ENCODE peak calls at places on chromosome 12, in six cellular contexts. S is CD8-positive, alpha-beta T cell; K is ascending aorta; J is mammary epithelial cell; O is heart right ventricle; G is psoas muscle. V is an unnamed sample.

GRCh38 chr12:15856097-15856982 is 25.8 kb upstream of the STRAP start:
- DNase-seq in S (peak; percentile 15), K (peak; percentile 77), J (peak; percentile 41), O (peak; percentile 62), G (no peak), V (peak; percentile 32)

GRCh38 chr12:131882804-131883520 is 11.5 kb upstream of the ULK1 start:
- DNase-seq in S (no peak), K (no peak), J (no peak), O (no peak), G (no peak), V (no peak)

GRCh38 chr12:95790025-95790911 is at the start of gene NTN4:
- DNase-seq in S (no peak), K (peak; percentile 78), J (peak; percentile 54), O (peak; percentile 42), G (peak; percentile 69), V (peak; percentile 28)

GRCh38 chr12:4918950-4919660 is 9.4 kb downstream of the KCNA1 start:
- DNase-seq in S (no peak), K (no peak), J (no peak), O (no peak), G (no peak), V (no peak)

GRCh38 chr12:53466640-53467039 is 14.7 kb downstream of the PCBP2 start:
- DNase-seq in S (no peak), K (no peak), J (peak; percentile 49), O (no peak), G (no peak), V (no peak)

GRCh38 chr12:6067152-6067916 is 57.1 kb downstream of the VWF start:
- DNase-seq in S (no peak), K (no peak), J (no peak), O (peak; percentile 60), G (no peak), V (peak; percentile 56)

GRCh38 chr12:109758406-109759075 is 44.9 kb downstream of the FAM222A start:
- DNase-seq in S (no peak), K (peak; percentile 50), J (no peak), O (no peak), G (peak; percentile 25), V (no peak)

GRCh38 chr12:130074661-130075406 is 87.4 kb upstream of the FZD10 start:
- DNase-seq in S (no peak), K (no peak), J (no peak), O (no peak), G (no peak), V (no peak)

GRCh38 chr12:21972055-21972454 is 30.8 kb upstream of the ABCC9 start:
- DNase-seq in S (no peak), K (no peak), J (no peak), O (no peak), G (no peak), V (no peak)

GRCh38 chr12:26317942-26318565 is 122.7 kb downstream of the SSPN start:
- DNase-seq in S (no peak), K (no peak), J (peak; percentile 98), O (no peak), G (no peak), V (peak; percentile 63)

GRCh38 chr12:70044170-70044569 is 199.1 kb upstream of the CNOT2 start:
- DNase-seq in S (no peak), K (no peak), J (no peak), O (no peak), G (no peak), V (no peak)

DNA sequence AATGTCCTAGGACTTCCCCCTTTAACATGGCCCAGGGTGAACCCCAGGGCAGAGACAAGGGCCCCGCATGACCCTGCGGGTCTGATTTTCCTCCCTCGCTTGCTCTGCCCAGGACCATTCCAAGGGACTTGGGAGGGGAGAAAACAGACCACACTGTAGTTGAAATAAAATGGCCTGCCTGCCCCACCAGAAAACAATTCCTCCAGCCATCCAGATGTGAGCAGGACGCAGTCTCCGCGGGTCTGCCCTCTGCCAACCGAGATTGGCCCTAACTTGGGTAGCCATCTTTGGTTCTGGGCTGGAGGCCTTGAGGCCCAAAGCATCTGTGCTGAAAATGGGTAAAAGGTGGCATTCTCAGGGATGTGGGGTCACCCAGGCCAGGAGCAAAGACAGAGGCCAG is 75.5 kb downstream of the RFLNA start:
- DNase-seq in S (no peak), K (no peak), J (no peak), O (no peak), G (no peak), V (no peak)
- H3K27ac ChIP-seq in S (no peak overlapping the region), K (peak overlapping the region; percentile 83), J (no peak overlapping the region), O (peak overlapping the region; percentile 90), G (peak overlapping the region; percentile 95), V (peak overlapping the region; percentile 93)

GRCh38 chr12:121061831-121062230 is 22.8 kb upstream of the OASL start:
- DNase-seq in S (no peak), K (no peak), J (no peak), O (no peak), G (no peak), V (no peak)
- TF ChIP-seq CTCF in S (no peak), K (no peak), J (peak; percentile 4), O (peak; percentile 40), G (no peak), V (peak; percentile 37)

GRCh38 chr12:56080556-56081138 is 682 bp downstream of the ERBB3 start:
- DNase-seq in S (no peak), K (no peak), J (no peak), O (no peak), G (peak; percentile 44), V (no peak)
- H3K27ac ChIP-seq in S (no peak overlapping the region), K (no peak overlapping the region), J (peak overlapping the region; percentile 6), O (no peak overlapping the region), G (no peak overlapping the region), V (peak overlapping the region; percentile 80)

GRCh38 chr12:3901116-3901515 is 27.9 kb upstream of the PARP11 start:
- DNase-seq in S (no peak), K (no peak), J (no peak), O (no peak), G (no peak), V (no peak)
- TF ChIP-seq CTCF in S (no peak), K (no peak), J (no peak), O (no peak), G (no peak), V (no peak)